ENCODE peak calls at places on chromosome 18, in six cellular contexts. P is activated T-helper 1 cell treated with Interleukin-2 at 50 U/mL for 16 hours, O is NCI-H1417, K is DMS79, T is HTR-8/SVneo, B is aorta. R is an unnamed sample.

GRCh38 chr18:78904179-78904531 is 75.5 kb upstream of the SALL3 start:
- DNase-seq in K (no peak), B (no peak), O (no peak), P (no peak), T (no peak), R (no peak)

GRCh38 chr18:58231930-58232329 is 187.9 kb downstream of the NEDD4L start:
- DNase-seq in B (no peak), O (no peak), T (no peak), P (no peak), K (no peak), R (no peak)

GRCh38 chr18:71665131-71665530 is 879.0 kb downstream of the CBLN2 start:
- DNase-seq in P (no peak), K (no peak), O (no peak), B (no peak), T (no peak), R (no peak)

GRCh38 chr18:58054041-58054733 is 10.2 kb downstream of the NEDD4L start:
- DNase-seq in K (no peak), B (no peak), O (no peak), P (no peak), T (no peak), R (no peak)

GRCh38 chr18:55781481-55781957 is 193.5 kb upstream of the TCF4 start:
- DNase-seq in K (no peak), P (no peak), O (peak), B (peak), T (no peak), R (peak)

GRCh38 chr18:26703170-26703933 is 155.0 kb upstream of the KCTD1 start:
- DNase-seq in B (no peak), O (no peak), T (no peak), K (no peak), P (no peak), R (no peak)

GRCh38 chr18:76524477-76524876 is 29.4 kb upstream of the ZNF516 start:
- DNase-seq in B (no peak), P (no peak), O (no peak), T (no peak), K (no peak), R (no peak)

GRCh38 chr18:9710037-9710436 is 1.9 kb downstream of the RAB31 start:
- DNase-seq in P (no peak), B (no peak), K (no peak), T (no peak), O (no peak), R (no peak)

GRCh38 chr18:79523221-79523737 is 127.5 kb downstream of the NFATC1 start:
- DNase-seq in O (no peak), K (no peak), P (no peak), B (no peak), T (no peak), R (no peak)

GRCh38 chr18:3794537-3795348 is 344.8 kb downstream of the TGIF1 start:
- DNase-seq in T (peak), B (no peak), K (no peak), O (no peak), P (no peak), R (peak)

GRCh38 chr18:76914314-76914713 is 92.0 kb downstream of the ZNF236 start:
- DNase-seq in B (no peak), P (no peak), K (no peak), O (no peak), T (no peak), R (no peak)

GRCh38 chr18:33579868-33580205 is 1.8 kb downstream of the ASXL3 start:
- DNase-seq in K (no peak), O (peak), T (no peak), P (no peak), B (no peak), R (peak)

GRCh38 chr18:63445067-63445466 is 22.8 kb upstream of the VPS4B start:
- DNase-seq in O (no peak), T (no peak), K (no peak), P (no peak), B (no peak), R (no peak)

GRCh38 chr18:9596843-9597242 is 17.5 kb downstream of the PPP4R1 start:
- DNase-seq in B (no peak), T (no peak), P (no peak), O (no peak), K (no peak), R (no peak)

GRCh38 chr18:22272242-22272641 is 102.9 kb downstream of the GATA6 start:
- DNase-seq in O (no peak), T (no peak), K (no peak), B (no peak), P (no peak), R (no peak)